ENCODE peak calls at places on chromosome 1, in nine cellular contexts. One of them, this sample, is unnamed. For H3K27me3, the result is how much of the 10 kb centered on the place peaks cover.

GRCh38 chr1:230581446-230582079 is 60.7 kb upstream of the COG2 start:
- DNase-seq in HL-60: no peak
- DNase-seq in ascending aorta: no peak
- DNase-seq in adrenal gland: no peak
- DNase-seq in BE2C: peak
- DNase-seq in dorsolateral prefrontal cortex: no peak
- DNase-seq in fibroblast of lung: no peak
- DNase-seq in heart right ventricle: no peak
- DNase-seq in AG04450: no peak
- DNase-seq in this sample: no peak

GRCh38 chr1:28359592-28360239 is 9.8 kb upstream of the PHACTR4 start:
- DNase-seq in heart right ventricle: peak
- DNase-seq in BE2C: peak
- DNase-seq in dorsolateral prefrontal cortex: peak
- DNase-seq in fibroblast of lung: peak
- DNase-seq in ascending aorta: no peak
- DNase-seq in AG04450: no peak
- DNase-seq in adrenal gland: peak
- DNase-seq in HL-60: no peak
- DNase-seq in this sample: peak

GRCh38 chr1:37020653-37021277 is 13.6 kb downstream of the GRIK3 start:
- DNase-seq in adrenal gland: no peak
- DNase-seq in dorsolateral prefrontal cortex: no peak
- DNase-seq in ascending aorta: no peak
- DNase-seq in AG04450: no peak
- DNase-seq in fibroblast of lung: no peak
- DNase-seq in heart right ventricle: no peak
- DNase-seq in HL-60: no peak
- DNase-seq in BE2C: no peak
- DNase-seq in this sample: no peak

GRCh38 chr1:16181887-16182719 is 26.2 kb upstream of the EPHA2 start:
- DNase-seq in HL-60: no peak
- DNase-seq in BE2C: no peak
- DNase-seq in adrenal gland: peak
- DNase-seq in ascending aorta: peak
- DNase-seq in heart right ventricle: peak
- DNase-seq in dorsolateral prefrontal cortex: no peak
- DNase-seq in fibroblast of lung: peak
- DNase-seq in AG04450: peak
- DNase-seq in this sample: peak

GRCh38 chr1:48035371-48036141 is 38.4 kb upstream of the TRABD2B start:
- DNase-seq in HL-60: no peak
- DNase-seq in fibroblast of lung: no peak
- DNase-seq in AG04450: no peak
- DNase-seq in adrenal gland: no peak
- DNase-seq in dorsolateral prefrontal cortex: no peak
- DNase-seq in heart right ventricle: peak
- DNase-seq in ascending aorta: no peak
- DNase-seq in BE2C: no peak
- DNase-seq in this sample: no peak

GRCh38 chr1:40226187-40226586 is 21.6 kb upstream of the TMCO2 start:
- DNase-seq in heart right ventricle: no peak
- DNase-seq in fibroblast of lung: no peak
- DNase-seq in dorsolateral prefrontal cortex: no peak
- DNase-seq in adrenal gland: no peak
- DNase-seq in ascending aorta: no peak
- DNase-seq in AG04450: no peak
- DNase-seq in HL-60: no peak
- DNase-seq in BE2C: no peak
- DNase-seq in this sample: no peak

GRCh38 chr1:26694597-26695416 is 1.0 kb upstream of the ARID1A start:
- DNase-seq in heart right ventricle: no peak
- DNase-seq in AG04450: no peak
- DNase-seq in dorsolateral prefrontal cortex: no peak
- DNase-seq in fibroblast of lung: no peak
- DNase-seq in ascending aorta: no peak
- DNase-seq in BE2C: no peak
- DNase-seq in HL-60: no peak
- DNase-seq in adrenal gland: no peak
- DNase-seq in this sample: no peak

GRCh38 chr1:114956570-114956969 is 73.1 kb upstream of the TSHB start:
- DNase-seq in HL-60: no peak
- DNase-seq in ascending aorta: no peak
- DNase-seq in adrenal gland: peak
- DNase-seq in BE2C: no peak
- DNase-seq in heart right ventricle: no peak
- DNase-seq in dorsolateral prefrontal cortex: no peak
- DNase-seq in AG04450: no peak
- DNase-seq in fibroblast of lung: peak
- DNase-seq in this sample: no peak

GRCh38 chr1:154344977-154345837 is 19.9 kb downstream of the ATP8B2 start:
- DNase-seq in adrenal gland: no peak
- DNase-seq in BE2C: peak
- DNase-seq in fibroblast of lung: peak
- DNase-seq in ascending aorta: no peak
- DNase-seq in heart right ventricle: no peak
- DNase-seq in AG04450: no peak
- DNase-seq in HL-60: no peak
- DNase-seq in dorsolateral prefrontal cortex: no peak
- DNase-seq in this sample: no peak

GRCh38 chr1:167453156-167453555 is 65.2 kb downstream of the CD247 start:
- DNase-seq in AG04450: no peak
- DNase-seq in HL-60: no peak
- DNase-seq in BE2C: no peak
- DNase-seq in ascending aorta: no peak
- DNase-seq in fibroblast of lung: no peak
- DNase-seq in adrenal gland: peak
- DNase-seq in heart right ventricle: no peak
- DNase-seq in dorsolateral prefrontal cortex: no peak
- DNase-seq in this sample: no peak

GRCh38 chr1:8450312-8450711 is 132.4 kb downstream of the SLC45A1 start:
- DNase-seq in adrenal gland: no peak
- DNase-seq in BE2C: no peak
- DNase-seq in heart right ventricle: peak
- DNase-seq in fibroblast of lung: no peak
- DNase-seq in ascending aorta: no peak
- DNase-seq in HL-60: no peak
- DNase-seq in AG04450: no peak
- DNase-seq in dorsolateral prefrontal cortex: no peak
- DNase-seq in this sample: no peak

GRCh38 chr1:9078035-9078948 is 8.9 kb upstream of the SLC2A5 start:
- DNase-seq in adrenal gland: no peak
- DNase-seq in dorsolateral prefrontal cortex: no peak
- DNase-seq in AG04450: no peak
- DNase-seq in fibroblast of lung: peak
- DNase-seq in ascending aorta: no peak
- DNase-seq in BE2C: no peak
- DNase-seq in heart right ventricle: no peak
- DNase-seq in HL-60: peak
- DNase-seq in this sample: no peak

GRCh38 chr1:169511339-169512028 is 25.7 kb upstream of the SLC19A2 start:
- DNase-seq in HL-60: no peak
- DNase-seq in fibroblast of lung: peak
- DNase-seq in ascending aorta: no peak
- DNase-seq in heart right ventricle: no peak
- DNase-seq in AG04450: peak
- DNase-seq in dorsolateral prefrontal cortex: no peak
- DNase-seq in BE2C: no peak
- DNase-seq in adrenal gland: peak
- DNase-seq in this sample: no peak

GRCh38 chr1:218661411-218661810 is 316.3 kb downstream of the TGFB2 start:
- DNase-seq in ascending aorta: no peak
- DNase-seq in fibroblast of lung: no peak
- DNase-seq in HL-60: no peak
- DNase-seq in AG04450: no peak
- DNase-seq in BE2C: no peak
- DNase-seq in heart right ventricle: no peak
- DNase-seq in adrenal gland: no peak
- DNase-seq in dorsolateral prefrontal cortex: no peak
- DNase-seq in this sample: no peak

GRCh38 chr1:218668151-218668550 is 323.0 kb downstream of the TGFB2 start:
- DNase-seq in dorsolateral prefrontal cortex: no peak
- DNase-seq in BE2C: no peak
- DNase-seq in heart right ventricle: no peak
- DNase-seq in AG04450: no peak
- DNase-seq in fibroblast of lung: no peak
- DNase-seq in HL-60: no peak
- DNase-seq in adrenal gland: no peak
- DNase-seq in ascending aorta: no peak
- DNase-seq in this sample: no peak

GRCh38 chr1:218666263-218666662 is 321.1 kb downstream of the TGFB2 start:
- DNase-seq in fibroblast of lung: peak
- DNase-seq in dorsolateral prefrontal cortex: no peak
- DNase-seq in ascending aorta: no peak
- DNase-seq in AG04450: no peak
- DNase-seq in heart right ventricle: no peak
- DNase-seq in BE2C: no peak
- DNase-seq in HL-60: no peak
- DNase-seq in adrenal gland: no peak
- DNase-seq in this sample: no peak

GRCh38 chr1:218664385-218665170 is 319.4 kb downstream of the TGFB2 start:
- DNase-seq in AG04450: no peak
- DNase-seq in fibroblast of lung: peak
- DNase-seq in ascending aorta: no peak
- DNase-seq in BE2C: no peak
- DNase-seq in dorsolateral prefrontal cortex: no peak
- DNase-seq in heart right ventricle: no peak
- DNase-seq in HL-60: no peak
- DNase-seq in adrenal gland: no peak
- DNase-seq in this sample: no peak

DNA sequence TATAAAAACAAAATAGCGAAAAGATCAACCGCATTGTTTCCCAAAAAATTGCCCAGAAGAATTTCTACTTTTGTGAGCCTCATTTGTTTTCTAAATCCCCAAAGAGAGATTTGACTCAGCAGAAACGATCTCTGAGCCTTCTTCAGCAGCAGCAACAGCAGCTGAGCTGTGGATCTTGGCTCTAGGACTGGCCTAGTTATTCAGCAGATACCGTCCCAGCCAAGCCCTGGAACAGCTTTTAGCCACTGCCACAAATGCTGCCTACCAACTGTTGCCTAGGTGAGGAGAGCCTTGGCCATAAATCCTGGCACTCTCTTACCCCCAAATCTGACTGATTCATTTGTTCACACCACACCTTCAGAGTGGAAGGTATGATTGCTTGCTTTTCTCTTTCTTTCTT is 320.1 kb downstream of the TGFB2 start:
- DNase-seq in AG04450: no peak
- DNase-seq in dorsolateral prefrontal cortex: peak
- DNase-seq in heart right ventricle: peak
- DNase-seq in BE2C: no peak
- DNase-seq in ascending aorta: peak
- DNase-seq in HL-60: no peak
- DNase-seq in adrenal gland: peak
- DNase-seq in fibroblast of lung: peak
- DNase-seq in this sample: peak
- H3K4me3 ChIP-seq in AG04450: no peak
- H3K4me3 ChIP-seq in dorsolateral prefrontal cortex: no peak
- H3K4me3 ChIP-seq in heart right ventricle: no peak
- H3K4me3 ChIP-seq in BE2C: no peak
- H3K4me3 ChIP-seq in ascending aorta: no peak
- H3K4me3 ChIP-seq in HL-60: no peak
- H3K4me3 ChIP-seq in adrenal gland: no peak
- H3K4me3 ChIP-seq in fibroblast of lung: no peak
- H3K4me3 ChIP-seq in this sample: peak

GRCh38 chr1:214341918-214342317 is 61.0 kb downstream of the SMYD2 start:
- DNase-seq in AG04450: no peak
- DNase-seq in heart right ventricle: no peak
- DNase-seq in BE2C: no peak
- DNase-seq in ascending aorta: no peak
- DNase-seq in adrenal gland: no peak
- DNase-seq in HL-60: no peak
- DNase-seq in dorsolateral prefrontal cortex: no peak
- DNase-seq in fibroblast of lung: no peak
- DNase-seq in this sample: no peak
- TF ChIP-seq CTCF in AG04450: no peak
- TF ChIP-seq CTCF in heart right ventricle: no peak
- TF ChIP-seq CTCF in BE2C: no peak
- TF ChIP-seq CTCF in ascending aorta: no peak
- TF ChIP-seq CTCF in adrenal gland: no peak
- TF ChIP-seq CTCF in HL-60: no peak
- TF ChIP-seq CTCF in dorsolateral prefrontal cortex: no peak
- TF ChIP-seq CTCF in fibroblast of lung: no peak
- TF ChIP-seq CTCF in this sample: no peak

GRCh38 chr1:198939946-198940345 is 301.1 kb downstream of the PTPRC start:
- DNase-seq in AG04450: no peak
- DNase-seq in dorsolateral prefrontal cortex: no peak
- DNase-seq in ascending aorta: no peak
- DNase-seq in adrenal gland: no peak
- DNase-seq in BE2C: no peak
- DNase-seq in heart right ventricle: no peak
- DNase-seq in fibroblast of lung: no peak
- DNase-seq in HL-60: no peak
- DNase-seq in this sample: no peak
- H3K27me3 ChIP-seq in AG04450: under half
- H3K27me3 ChIP-seq in dorsolateral prefrontal cortex: under half
- H3K27me3 ChIP-seq in ascending aorta: under half
- H3K27me3 ChIP-seq in adrenal gland: under half
- H3K27me3 ChIP-seq in BE2C: under half
- H3K27me3 ChIP-seq in heart right ventricle: under half
- H3K27me3 ChIP-seq in fibroblast of lung: under half
- H3K27me3 ChIP-seq in HL-60: under half
- H3K27me3 ChIP-seq in this sample: under half

DNA sequence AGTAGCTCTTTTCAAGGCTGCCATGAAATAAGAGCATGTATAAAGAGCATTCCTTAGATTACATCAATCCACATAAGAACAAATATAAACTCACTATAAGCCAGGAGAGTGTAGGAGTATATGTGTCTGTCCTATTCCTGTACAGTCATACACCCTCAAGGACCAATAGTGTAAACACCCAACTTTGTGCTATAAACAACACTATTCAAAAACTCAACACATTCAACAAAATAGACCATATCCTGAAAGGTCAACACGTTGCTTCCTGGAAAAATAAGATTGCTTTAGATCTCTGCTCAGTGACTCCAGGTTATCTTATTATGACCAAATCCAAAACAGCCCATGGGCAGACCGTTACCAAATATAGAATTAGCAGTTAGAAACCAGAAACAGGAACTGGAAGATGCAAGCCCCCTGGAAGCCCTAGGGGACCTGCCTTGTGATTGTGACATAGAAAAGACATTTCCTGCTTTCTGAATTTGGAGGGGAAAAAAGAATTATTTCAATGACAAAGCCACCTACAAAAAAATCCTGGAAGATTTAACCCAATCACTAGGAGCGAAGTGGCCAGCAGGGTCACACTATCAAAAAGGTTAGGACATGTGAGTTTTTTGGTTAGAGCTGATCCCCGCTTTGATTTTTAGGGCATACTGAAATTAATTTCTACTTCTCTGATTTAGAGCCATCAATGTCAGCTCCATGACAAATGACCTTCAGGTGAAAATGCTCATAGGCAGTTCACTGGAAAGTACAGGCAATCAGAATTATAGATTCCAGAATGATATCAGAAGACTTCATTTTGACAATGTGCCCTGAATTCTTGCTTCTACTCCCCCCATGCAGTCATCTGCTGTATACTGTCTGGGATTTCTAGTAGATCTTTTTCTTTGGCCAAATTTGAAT is 59.9 kb downstream of the LRRC8C start:
- DNase-seq in adrenal gland: peak
- DNase-seq in AG04450: peak
- DNase-seq in fibroblast of lung: peak
- DNase-seq in ascending aorta: no peak
- DNase-seq in dorsolateral prefrontal cortex: no peak
- DNase-seq in heart right ventricle: peak
- DNase-seq in HL-60: no peak
- DNase-seq in BE2C: peak
- DNase-seq in this sample: no peak
- H3K4me3 ChIP-seq in adrenal gland: no peak
- H3K4me3 ChIP-seq in AG04450: no peak
- H3K4me3 ChIP-seq in fibroblast of lung: no peak
- H3K4me3 ChIP-seq in ascending aorta: no peak
- H3K4me3 ChIP-seq in dorsolateral prefrontal cortex: no peak
- H3K4me3 ChIP-seq in heart right ventricle: no peak
- H3K4me3 ChIP-seq in HL-60: no peak
- H3K4me3 ChIP-seq in BE2C: no peak
- H3K4me3 ChIP-seq in this sample: no peak

This sample was measured in thoracic aorta.